ENCODE peak calls at places on chromosomes 1 and 21, in six cellular contexts. B is fibroblast of villous mesenchyme, C is Panc1, K is lower lobe of right lung, J is right atrium auricular region, Z is esophagus muscularis mucosa. W is an unnamed sample.

GRCh38 chr1:66764994-66765578 is 12.8 kb downstream of the DYNLT5 start:
- DNase-seq in J (no peak), C (peak), B (peak), Z (no peak), K (no peak), W (peak)

GRCh38 chr1:109307363-109308021 is 681 bp upstream of the MYBPHL start:
- DNase-seq in Z (no peak), J (no peak), K (peak), B (no peak), C (no peak), W (no peak)

GRCh38 chr1:72037745-72038343 is 244.5 kb downstream of the NEGR1 start:
- DNase-seq in C (no peak), J (no peak), K (no peak), B (peak), Z (no peak), W (peak)

GRCh38 chr1:154839691-154840090 is 30.4 kb downstream of the KCNN3 start:
- DNase-seq in J (no peak), Z (no peak), C (no peak), B (no peak), K (peak), W (no peak)

GRCh38 chr1:221708987-221709386 is 32.9 kb downstream of the DUSP10 start:
- DNase-seq in Z (no peak), J (no peak), B (no peak), K (no peak), C (no peak), W (peak)

GRCh38 chr1:94068831-94069648 is 51.9 kb downstream of the ABCA4 start:
- DNase-seq in B (peak), J (no peak), K (peak), C (peak), Z (no peak), W (no peak)

GRCh38 chr21:23578027-23578426 is 2029.3 kb downstream of the MRPL39 start:
- DNase-seq in C (no peak), Z (no peak), J (no peak), K (no peak), B (no peak), W (no peak)

GRCh38 chr1:207327994-207328393 is 6.5 kb downstream of the CD55 start:
- DNase-seq in Z (no peak), J (no peak), B (peak), K (no peak), C (no peak), W (no peak)

GRCh38 chr1:160261878-160262794 is at the start of gene DCAF8:
- DNase-seq in K (peak), B (peak), J (peak), C (peak), Z (peak), W (peak)

GRCh38 chr1:177809844-177810243 is 160.0 kb downstream of the SEC16B start:
- DNase-seq in Z (no peak), J (no peak), K (no peak), B (no peak), C (no peak), W (peak)

GRCh38 chr1:27382950-27383627 is at the start of gene CD164L2:
- DNase-seq in J (no peak), B (no peak), C (no peak), Z (no peak), K (peak), W (no peak)

GRCh38 chr1:207007352-207008033 is 25.1 kb downstream of the C1orf116 start:
- DNase-seq in J (no peak), Z (no peak), C (no peak), K (peak), B (peak), W (no peak)

GRCh38 chr21:36205962-36206361 is 49.3 kb downstream of the DOP1B start:
- DNase-seq in J (no peak), C (no peak), Z (no peak), B (no peak), K (no peak), W (no peak)

GRCh38 chr1:200681231-200681630 is 11.5 kb upstream of the DDX59 start:
- DNase-seq in Z (no peak), B (no peak), C (no peak), K (no peak), J (no peak), W (no peak)

GRCh38 chr1:201898992-201899391 is 10.3 kb downstream of the SHISA4 start:
- DNase-seq in Z (no peak), K (peak), C (no peak), B (no peak), J (no peak), W (no peak)

GRCh38 chr1:51675177-51675780 is 58.4 kb downstream of the OSBPL9 start:
- DNase-seq in K (no peak), J (no peak), C (no peak), Z (no peak), B (no peak), W (no peak)

GRCh38 chr1:228001738-228002535 is 4.9 kb upstream of the WNT3A start:
- DNase-seq in Z (no peak), K (no peak), C (no peak), J (peak), B (no peak), W (no peak)

GRCh38 chr1:168082008-168082876 is 54.5 kb downstream of the GPR161 start:
- DNase-seq in B (peak), Z (peak), J (peak), C (peak), K (peak), W (peak)

GRCh38 chr1:223039990-223040389 is 103.1 kb downstream of the TLR5 start:
- DNase-seq in Z (no peak), K (no peak), C (no peak), B (no peak), J (no peak), W (no peak)

GRCh38 chr1:94416901-94417701 is 1.1 kb upstream of the ABCD3 start:
- DNase-seq in B (peak), Z (no peak), J (peak), C (no peak), K (no peak), W (no peak)

GRCh38 chr1:176560681-176561080 is 97.7 kb downstream of the PAPPA2 start:
- DNase-seq in K (no peak), Z (peak), B (no peak), C (no peak), J (no peak), W (no peak)

GRCh38 chr21:18252686-18253085 is 8.1 kb downstream of the CHODL start:
- DNase-seq in Z (no peak), B (no peak), J (no peak), K (no peak), C (no peak), W (no peak)

DNA sequence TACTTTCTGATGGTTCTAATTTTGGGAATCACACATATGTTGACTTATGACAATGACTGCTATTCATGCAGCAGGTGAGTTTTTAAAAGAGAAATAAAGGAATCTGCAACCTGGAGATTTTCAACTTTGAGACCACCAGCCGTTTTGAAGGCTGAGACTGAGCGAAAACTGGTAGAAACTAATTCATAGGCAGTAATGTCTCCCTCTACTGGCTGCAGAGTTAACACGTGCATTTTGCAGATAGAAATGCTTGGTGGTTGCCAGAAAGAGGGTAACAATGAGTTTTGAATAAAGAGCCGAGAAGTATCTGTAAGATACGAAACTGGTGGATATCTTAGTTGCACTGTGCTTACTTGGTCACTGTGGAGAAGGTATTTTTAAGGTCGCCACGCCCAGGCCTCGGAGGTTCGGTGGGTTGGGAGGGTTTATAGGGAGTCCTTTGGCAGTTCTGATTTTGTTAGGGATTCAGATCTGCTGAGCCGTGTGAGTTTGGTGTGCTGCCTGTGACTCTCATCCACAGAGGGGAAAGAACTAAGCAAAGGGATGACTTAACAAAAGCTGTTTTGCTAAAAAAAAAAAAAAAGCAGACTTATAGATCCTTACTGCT is 83.0 kb downstream of the RYR2 start:
- DNase-seq in C (no peak), Z (no peak), B (peak), K (no peak), J (no peak), W (peak)
- TF ChIP-seq CTCF in C (peak), Z (peak), B (peak), K (no peak), J (peak), W (peak)

GRCh38 chr1:235511470-235512240 is 7.4 kb upstream of the B3GALNT2 start:
- DNase-seq in C (no peak), Z (no peak), K (no peak), B (no peak), J (no peak), W (no peak)

GRCh38 chr1:235516862-235517446 is 12.7 kb upstream of the B3GALNT2 start:
- DNase-seq in Z (no peak), C (no peak), J (no peak), B (no peak), K (no peak), W (peak)

GRCh38 chr1:235513495-235514366 is 9.5 kb upstream of the B3GALNT2 start:
- DNase-seq in K (no peak), Z (no peak), C (no peak), B (peak), J (no peak), W (peak)

GRCh38 chr1:235515844-235516512 is 11.7 kb upstream of the B3GALNT2 start:
- DNase-seq in Z (no peak), C (no peak), J (no peak), B (no peak), K (no peak), W (no peak)
- H3K4me3 ChIP-seq in Z (no peak), C (no peak), J (no peak), B (no peak), K (no peak), W (no peak)

GRCh38 chr1:196147530-196147929 is 460.7 kb downstream of the KCNT2 start:
- DNase-seq in Z (no peak), B (no peak), K (no peak), J (no peak), C (no peak), W (no peak)

GRCh38 chr1:196143602-196144342 is 464.5 kb downstream of the KCNT2 start:
- DNase-seq in B (no peak), J (no peak), K (no peak), Z (no peak), C (no peak), W (peak)

GRCh38 chr1:196142111-196142510 is 466.1 kb downstream of the KCNT2 start:
- DNase-seq in C (no peak), Z (no peak), J (no peak), B (no peak), K (no peak), W (no peak)

GRCh38 chr1:196148367-196148970 is 459.8 kb downstream of the KCNT2 start:
- DNase-seq in B (peak), J (no peak), C (peak), Z (no peak), K (no peak), W (peak)

GRCh38 chr1:196144588-196144987 is 463.7 kb downstream of the KCNT2 start:
- DNase-seq in J (no peak), B (no peak), C (no peak), K (no peak), Z (no peak), W (no peak)
- TF ChIP-seq CTCF in J (no peak), B (no peak), C (no peak), K (no peak), Z (no peak), W (no peak)

DNA sequence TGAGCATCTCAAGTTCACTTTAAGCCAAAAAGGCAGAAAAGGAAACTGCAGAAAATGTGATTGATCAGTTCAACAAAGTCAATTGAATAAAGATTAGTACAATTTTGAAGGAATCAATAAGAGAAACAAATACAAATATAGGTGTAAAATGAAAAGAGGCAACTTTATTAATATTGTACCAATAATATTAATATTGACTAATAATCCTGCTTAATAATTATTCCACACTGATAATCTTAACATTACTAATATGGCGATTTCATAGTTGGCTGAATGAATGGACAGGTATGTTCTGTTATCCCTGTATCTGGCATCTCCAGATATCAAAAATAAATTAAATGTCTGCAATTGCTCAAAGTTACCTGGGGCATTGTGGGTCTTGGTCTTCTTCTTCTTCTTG is 61.8 kb downstream of the PRKAB2 start:
- DNase-seq in C (no peak), B (no peak), K (no peak), J (no peak), Z (no peak), W (no peak)
- H3K4me3 ChIP-seq in C (no peak), B (no peak), K (no peak), J (no peak), Z (no peak), W (no peak)

GRCh38 chr1:92442351-92442750 is 44.4 kb downstream of the GFI1 start:
- DNase-seq in C (no peak), Z (no peak), B (no peak), K (no peak), J (no peak), W (no peak)
- TF ChIP-seq CTCF in C (no peak), Z (no peak), B (no peak), K (no peak), J (no peak), W (no peak)

GRCh38 chr1:31715097-31715872 is 11.5 kb upstream of the COL16A1 start:
- DNase-seq in K (peak), J (peak), C (peak), Z (peak), B (peak), W (peak)

GRCh38 chr1:31712041-31712440 is 8.2 kb upstream of the COL16A1 start:
- DNase-seq in J (no peak), K (no peak), B (peak), C (no peak), Z (no peak), W (no peak)

GRCh38 chr1:31715873-31716220 is 12.0 kb upstream of the COL16A1 start:
- DNase-seq in C (no peak), B (no peak), J (no peak), K (no peak), Z (no peak), W (no peak)

GRCh38 chr1:31712625-31713024 is 8.8 kb upstream of the COL16A1 start:
- DNase-seq in C (no peak), B (peak), Z (no peak), J (peak), K (no peak), W (no peak)

GRCh38 chr1:31714442-31715096 is 10.8 kb upstream of the COL16A1 start:
- DNase-seq in B (peak), K (no peak), J (peak), Z (peak), C (no peak), W (peak)
- H3K4me3 ChIP-seq in B (peak), K (peak), J (peak), Z (peak), C (peak), W (no peak)